ENCODE peak calls at places on chromosomes 7 and 10, in eight cellular contexts. Z is kidney epithelial cell; I is skeletal muscle cell; K is dorsolateral prefrontal cortex; R is HFF-Myc; W is cardiac muscle cell; E is CD4-positive, alpha-beta memory T cell; U is epithelial cell of proximal tubule. P is an unnamed sample.

GRCh38 chr7:97043281-97043680 is 18.6 kb upstream of the DLX5 start:
- DNase-seq in Z (no peak), I (no peak), K (no peak), R (no peak), W (no peak), E (no peak), U (no peak), P (no peak)

GRCh38 chr10:102267748-102268147 is 22.4 kb downstream of the GBF1 start:
- DNase-seq in Z (no peak), I (peak; percentile 68), K (no peak), R (no peak), W (no peak), E (no peak), U (peak; percentile 47), P (no peak)

GRCh38 chr7:157909370-157909769 is 572.6 kb downstream of the DNAJB6 start:
- DNase-seq in Z (no peak), I (no peak), K (no peak), R (no peak), W (no peak), E (no peak), U (no peak), P (no peak)

GRCh38 chr10:21579291-21579690 is 45.3 kb downstream of the MLLT10 start:
- DNase-seq in Z (no peak), I (no peak), K (no peak), R (no peak), W (no peak), E (no peak), U (no peak), P (no peak)

GRCh38 chr7:2510909-2511768 is 8.4 kb upstream of the LFNG start:
- DNase-seq in Z (no peak), I (no peak), K (no peak), R (no peak), W (no peak), E (peak; percentile 73), U (no peak), P (peak; percentile 47)

GRCh38 chr10:93096901-93097300 is 23.2 kb downstream of the CYP26A1 start:
- DNase-seq in Z (no peak), I (no peak), K (no peak), R (no peak), W (no peak), E (no peak), U (no peak), P (no peak)

GRCh38 chr7:141866974-141867373 is 25.7 kb upstream of the PRSS37 start:
- DNase-seq in Z (no peak), I (no peak), K (no peak), R (no peak), W (no peak), E (no peak), U (no peak), P (no peak)

GRCh38 chr7:21426286-21426957 is 1.5 kb upstream of the SP4 start:
- DNase-seq in Z (no peak), I (no peak), K (no peak), R (no peak), W (no peak), E (no peak), U (peak; percentile 6), P (no peak)

GRCh38 chr7:157553256-157553655 is 216.5 kb downstream of the DNAJB6 start:
- DNase-seq in Z (no peak), I (no peak), K (no peak), R (no peak), W (no peak), E (no peak), U (no peak), P (no peak)

GRCh38 chr10:29966269-29966668 is 93.1 kb downstream of the JCAD start:
- DNase-seq in Z (no peak), I (no peak), K (no peak), R (no peak), W (no peak), E (no peak), U (no peak), P (no peak)

GRCh38 chr10:49594594-49594993 is 15.5 kb upstream of the SLC18A3 start:
- DNase-seq in Z (no peak), I (no peak), K (peak; percentile 49), R (peak; percentile 45), W (peak; percentile 74), E (no peak), U (peak; percentile 15), P (peak; percentile 77)

GRCh38 chr7:25805027-25805687 is 346.8 kb upstream of the NFE2L3 start:
- DNase-seq in Z (no peak), I (no peak), K (no peak), R (no peak), W (no peak), E (no peak), U (no peak), P (no peak)

GRCh38 chr7:20153999-20154398 is 63.2 kb downstream of the MACC1 start:
- DNase-seq in Z (no peak), I (no peak), K (no peak), R (no peak), W (no peak), E (no peak), U (no peak), P (no peak)

GRCh38 chr7:90453931-90454330 is 15.5 kb upstream of the PTTG1IP2 start:
- DNase-seq in Z (no peak), I (no peak), K (no peak), R (no peak), W (no peak), E (no peak), U (no peak), P (no peak)

GRCh38 chr7:116970148-116970910 is 17.0 kb downstream of the ST7 start:
- DNase-seq in Z (no peak), I (no peak), K (no peak), R (no peak), W (no peak), E (no peak), U (no peak), P (no peak)
- H3K4me3 ChIP-seq in Z (no peak overlapping the region), I (no peak overlapping the region), K (no peak overlapping the region), R (no peak overlapping the region), W (no peak overlapping the region), E (no peak overlapping the region), U (no peak overlapping the region), P (no peak overlapping the region)

GRCh38 chr7:17307033-17307432 is 8.6 kb downstream of the AHR start:
- DNase-seq in Z (no peak), I (no peak), K (no peak), R (no peak), W (no peak), E (no peak), U (no peak), P (no peak)

GRCh38 chr7:17307558-17307957 is 9.1 kb downstream of the AHR start:
- DNase-seq in Z (no peak), I (no peak), K (no peak), R (no peak), W (no peak), E (no peak), U (no peak), P (no peak)

GRCh38 chr7:17304926-17305325 is 6.5 kb downstream of the AHR start:
- DNase-seq in Z (peak; percentile 69), I (peak; percentile 71), K (no peak), R (peak; percentile 74), W (no peak), E (peak; percentile 49), U (no peak), P (no peak)

GRCh38 chr7:17305387-17306171 is 7.1 kb downstream of the AHR start:
- DNase-seq in Z (no peak), I (no peak), K (no peak), R (no peak), W (no peak), E (no peak), U (no peak), P (no peak)

GRCh38 chr7:17307969-17308648 is 9.7 kb downstream of the AHR start:
- DNase-seq in Z (no peak), I (no peak), K (no peak), R (no peak), W (no peak), E (no peak), U (no peak), P (no peak)
- H3K4me3 ChIP-seq in Z (no peak overlapping the region), I (no peak overlapping the region), K (no peak overlapping the region), R (no peak overlapping the region), W (no peak overlapping the region), E (no peak overlapping the region), U (no peak overlapping the region), P (no peak overlapping the region)

DNA sequence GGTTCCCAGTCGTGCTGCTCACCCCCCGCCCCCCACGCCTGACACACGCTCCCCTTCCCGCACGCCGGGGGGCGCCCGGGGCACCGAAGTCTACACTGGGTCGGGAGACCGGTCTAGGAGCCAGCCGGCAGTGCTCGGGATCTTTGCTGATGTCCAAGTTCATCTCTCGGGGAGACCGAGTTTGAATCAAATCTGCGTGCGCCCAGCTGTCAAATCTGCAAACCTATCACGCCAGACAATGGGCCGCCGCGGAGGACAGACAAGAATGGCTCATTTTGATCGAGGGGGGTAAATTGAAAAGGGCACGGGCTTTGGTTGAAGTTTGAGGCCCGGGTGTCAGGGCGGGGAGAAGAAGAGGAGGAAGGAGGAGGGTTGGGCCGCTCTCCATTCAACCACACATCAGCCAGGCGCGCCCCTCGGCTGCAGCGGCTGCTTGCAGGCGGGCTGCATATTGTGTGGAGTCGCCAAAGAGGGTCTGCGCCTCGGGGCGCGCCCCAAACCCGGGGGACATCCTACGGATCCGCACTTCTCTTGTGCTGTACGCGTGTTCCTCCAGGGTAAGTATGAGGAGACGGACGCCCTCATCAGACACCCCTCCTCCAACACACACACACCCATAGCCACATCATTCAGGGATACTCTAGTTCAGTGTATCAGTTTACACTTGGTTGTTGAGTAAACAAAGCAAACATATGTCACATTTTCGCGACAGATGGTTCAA is 1.3 kb upstream of the GFRA1 start:
- DNase-seq in Z (no peak), I (no peak), K (no peak), R (peak; percentile 64), W (peak; percentile 45), E (no peak), U (no peak), P (peak; percentile 65)
- H3K4me3 ChIP-seq in Z (peak overlapping the region; percentile 52), I (peak overlapping the region; percentile 62), K (peak overlapping the region; percentile 58), R (peak overlapping the region; percentile 71), W (peak overlapping the region; percentile 45), E (no peak overlapping the region), U (peak overlapping the region; percentile 72), P (peak overlapping the region; percentile 69)

GRCh38 chr10:62248465-62248864 is 20.2 kb downstream of the RTKN2 start:
- DNase-seq in Z (no peak), I (no peak), K (no peak), R (no peak), W (no peak), E (no peak), U (no peak), P (no peak)

GRCh38 chr10:62244785-62245595 is 23.7 kb downstream of the RTKN2 start:
- DNase-seq in Z (no peak), I (no peak), K (peak; percentile 32), R (peak; percentile 62), W (peak; percentile 72), E (peak; percentile 68), U (no peak), P (peak; percentile 60)

GRCh38 chr10:62243647-62243997 is 25.0 kb downstream of the RTKN2 start:
- DNase-seq in Z (no peak), I (no peak), K (no peak), R (no peak), W (no peak), E (no peak), U (no peak), P (no peak)

GRCh38 chr10:62239994-62240393 is 28.6 kb downstream of the RTKN2 start:
- DNase-seq in Z (no peak), I (no peak), K (no peak), R (peak; percentile 61), W (no peak), E (peak; percentile 45), U (no peak), P (no peak)

DNA sequence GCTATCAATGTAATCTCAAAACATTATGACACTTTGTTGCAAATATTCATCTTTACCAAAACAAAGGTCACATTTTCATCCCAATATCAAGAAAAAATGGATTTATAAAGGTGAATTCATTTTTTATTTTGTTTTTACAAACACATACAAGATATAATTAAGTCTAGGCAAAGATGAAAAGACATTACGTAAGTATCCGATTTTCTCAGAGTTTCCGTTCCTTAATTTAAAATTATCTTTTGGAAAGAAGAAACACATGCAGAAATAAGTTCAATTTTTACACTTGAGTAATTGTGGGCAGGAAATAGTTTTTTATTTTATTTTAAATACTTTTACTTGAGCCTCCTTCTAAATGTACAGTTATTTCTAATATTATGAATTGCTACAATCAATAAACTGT is 24.6 kb downstream of the RTKN2 start:
- DNase-seq in Z (no peak), I (no peak), K (no peak), R (no peak), W (no peak), E (no peak), U (no peak), P (no peak)
- H3K4me3 ChIP-seq in Z (no peak overlapping the region), I (peak overlapping the region; percentile 40), K (no peak overlapping the region), R (peak overlapping the region; percentile 30), W (no peak overlapping the region), E (peak overlapping the region; percentile 1), U (peak overlapping the region; percentile 64), P (no peak overlapping the region)

P was measured in neural progenitor cell.